ENCODE peak calls at places on chromosomes 7 and 10, in five cellular contexts. A is psoas muscle, R is astrocyte of the spinal cord, Y is BE2C, M is BJ. L is an unnamed sample.

GRCh38 chr7:24843821-24844449 is 86.7 kb upstream of the GSDME start:
- DNase-seq in M (no peak), A (no peak), R (no peak), Y (peak), L (no peak)

GRCh38 chr10:25072786-25073185 is 56.4 kb downstream of the THNSL1 start:
- DNase-seq in R (no peak), A (no peak), M (no peak), Y (no peak), L (no peak)

GRCh38 chr10:3043512-3044368 is 23.6 kb upstream of the PFKP start:
- DNase-seq in Y (peak), M (no peak), A (peak), R (peak), L (peak)

GRCh38 chr10:18216482-18216881 is 76.3 kb downstream of the CACNB2 start:
- DNase-seq in R (peak), M (no peak), A (no peak), Y (no peak), L (peak)

GRCh38 chr7:64871761-64872160 is 31.3 kb upstream of the ZNF273 start:
- DNase-seq in Y (no peak), A (no peak), R (no peak), M (no peak), L (no peak)

GRCh38 chr7:12716134-12716667 is 28.8 kb downstream of the ARL4A start:
- DNase-seq in M (no peak), A (no peak), R (no peak), Y (no peak), L (no peak)

GRCh38 chr10:129969528-129970264 is 5.6 kb upstream of the EBF3 start:
- DNase-seq in M (no peak), Y (no peak), R (no peak), A (no peak), L (peak)

GRCh38 chr10:93757136-93757535 is 600 bp upstream of the LGI1 start:
- DNase-seq in R (peak), Y (peak), A (no peak), M (no peak), L (no peak)

GRCh38 chr7:108078156-108078781 is 51.9 kb downstream of the LAMB4 start:
- DNase-seq in R (no peak), A (no peak), Y (no peak), M (no peak), L (peak)

GRCh38 chr7:155806096-155806871 is 6.0 kb downstream of the SHH start:
- DNase-seq in Y (no peak), R (no peak), M (no peak), A (no peak), L (peak)

GRCh38 chr7:22563621-22564241 is 63.7 kb upstream of the STEAP1B start:
- DNase-seq in A (no peak), Y (no peak), M (no peak), R (peak), L (no peak)

GRCh38 chr10:84333864-84334451 is 5.6 kb downstream of the CCSER2 start:
- DNase-seq in M (no peak), Y (no peak), R (no peak), A (no peak), L (no peak)

GRCh38 chr7:28729685-28730084 is 228.4 kb downstream of the TRIL start:
- DNase-seq in M (no peak), Y (no peak), A (no peak), R (peak), L (no peak)

GRCh38 chr7:155580367-155580766 is 34.0 kb upstream of the CNPY1 start:
- DNase-seq in A (no peak), Y (no peak), R (no peak), M (no peak), L (no peak)

GRCh38 chr10:51368943-51369342 is 294.7 kb downstream of the PRKG1 start:
- DNase-seq in M (no peak), Y (no peak), A (no peak), R (no peak), L (no peak)

GRCh38 chr10:130221456-130222375 is 85.5 kb downstream of the GLRX3 start:
- DNase-seq in Y (no peak), A (no peak), R (no peak), M (no peak), L (no peak)

GRCh38 chr10:80660736-80661135 is 123.0 kb downstream of the SH2D4B start:
- DNase-seq in M (no peak), Y (no peak), A (no peak), R (no peak), L (no peak)

GRCh38 chr7:94620703-94621118 is 35.2 kb downstream of the SGCE start:
- DNase-seq in Y (peak), A (peak), M (peak), R (peak), L (peak)

GRCh38 chr7:151853896-151854807 is 22.8 kb downstream of the PRKAG2 start:
- DNase-seq in Y (no peak), R (no peak), M (no peak), A (peak), L (no peak)

GRCh38 chr7:44534087-44534486 is 7.0 kb downstream of the NPC1L1 start:
- DNase-seq in Y (no peak), A (no peak), M (no peak), R (no peak), L (peak)

GRCh38 chr10:114604357-114605129 is 53.5 kb downstream of the ABLIM1 start:
- DNase-seq in Y (no peak), R (no peak), A (no peak), M (no peak), L (no peak)

GRCh38 chr7:3283130-3283704 is 17.8 kb upstream of the SDK1 start:
- DNase-seq in R (no peak), Y (no peak), M (no peak), A (no peak), L (peak)

GRCh38 chr7:32501522-32501921 is 6.2 kb downstream of the AVL9 start:
- DNase-seq in R (peak), Y (no peak), M (no peak), A (no peak), L (peak)

GRCh38 chr10:3873728-3874461 is 88.9 kb upstream of the KLF6 start:
- DNase-seq in A (no peak), Y (no peak), R (peak), M (no peak), L (no peak)

GRCh38 chr10:122151121-122151694 is 119.9 kb upstream of the BTBD16 start:
- DNase-seq in R (no peak), M (no peak), Y (no peak), A (no peak), L (no peak)

GRCh38 chr10:122152544-122152943 is 118.6 kb upstream of the BTBD16 start:
- DNase-seq in A (peak), R (peak), M (no peak), Y (no peak), L (peak)

GRCh38 chr10:122149607-122150505 is 121.2 kb upstream of the BTBD16 start:
- DNase-seq in Y (no peak), R (no peak), M (no peak), A (peak), L (peak)

GRCh38 chr10:122147731-122148130 is 123.4 kb upstream of the BTBD16 start:
- DNase-seq in R (peak), A (no peak), Y (no peak), M (no peak), L (peak)

DNA sequence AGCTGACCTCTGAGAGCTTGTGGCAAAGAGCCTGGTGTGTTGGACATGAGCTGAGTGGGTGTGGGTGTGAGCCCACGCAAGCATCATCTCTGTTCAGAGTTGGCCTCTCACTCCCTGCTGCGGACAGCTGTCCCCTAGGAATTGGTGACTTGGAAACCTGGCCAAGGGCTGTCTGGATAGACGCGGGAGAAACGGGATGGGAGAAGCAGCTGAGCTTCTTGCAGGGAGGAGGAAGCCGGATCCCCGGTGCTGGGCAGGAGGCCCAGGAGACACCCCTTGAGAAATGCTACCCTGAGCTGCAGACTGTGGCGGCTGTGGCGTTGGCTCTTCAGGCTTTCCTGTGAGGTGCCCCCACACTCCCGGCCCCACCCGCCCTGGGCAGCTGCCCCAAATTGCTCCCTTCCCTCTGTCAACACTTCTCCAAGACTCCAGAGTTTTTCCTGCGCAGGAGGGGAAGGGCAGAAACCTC is 121.9 kb upstream of the BTBD16 start:
- DNase-seq in R (peak), M (no peak), A (peak), Y (no peak), L (no peak)
- H3K4me3 ChIP-seq in R (no peak), M (no peak), A (no peak), Y (no peak), L (no peak)

GRCh38 chr7:140161047-140161446 is 15.7 kb downstream of the KDM7A start:
- DNase-seq in R (no peak), A (no peak), Y (no peak), M (no peak), L (no peak)

GRCh38 chr7:140155428-140155827 is 21.4 kb downstream of the KDM7A start:
- DNase-seq in Y (no peak), M (no peak), A (no peak), R (no peak), L (no peak)

GRCh38 chr7:140159487-140159886 is 17.3 kb downstream of the KDM7A start:
- DNase-seq in A (no peak), Y (no peak), M (no peak), R (peak), L (peak)

GRCh38 chr7:140156460-140157080 is 20.2 kb downstream of the KDM7A start:
- DNase-seq in Y (no peak), R (no peak), M (no peak), A (no peak), L (no peak)

DNA sequence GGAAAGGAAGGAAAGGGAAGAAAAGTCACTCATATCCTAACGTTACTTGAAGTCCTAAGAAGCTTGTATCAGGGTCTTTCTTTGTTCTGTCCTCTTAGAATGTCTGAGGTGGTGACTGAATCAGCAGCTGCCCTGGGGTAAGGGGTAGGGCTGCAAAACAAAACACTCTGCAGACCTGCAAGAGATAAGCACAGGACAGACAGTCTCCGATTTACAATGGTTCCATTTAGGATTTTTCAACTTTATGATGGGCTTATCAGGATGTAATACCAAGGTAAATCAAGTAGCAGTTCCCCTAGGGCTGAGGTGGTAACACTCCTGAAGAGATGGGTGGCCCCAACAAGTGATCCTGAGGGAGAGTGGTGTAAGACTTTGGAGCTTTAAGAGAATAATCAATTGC is 16.5 kb downstream of the KDM7A start:
- DNase-seq in Y (no peak), R (no peak), M (no peak), A (no peak), L (no peak)
- H3K4me3 ChIP-seq in Y (peak), R (no peak), M (no peak), A (no peak), L (no peak)

DNA sequence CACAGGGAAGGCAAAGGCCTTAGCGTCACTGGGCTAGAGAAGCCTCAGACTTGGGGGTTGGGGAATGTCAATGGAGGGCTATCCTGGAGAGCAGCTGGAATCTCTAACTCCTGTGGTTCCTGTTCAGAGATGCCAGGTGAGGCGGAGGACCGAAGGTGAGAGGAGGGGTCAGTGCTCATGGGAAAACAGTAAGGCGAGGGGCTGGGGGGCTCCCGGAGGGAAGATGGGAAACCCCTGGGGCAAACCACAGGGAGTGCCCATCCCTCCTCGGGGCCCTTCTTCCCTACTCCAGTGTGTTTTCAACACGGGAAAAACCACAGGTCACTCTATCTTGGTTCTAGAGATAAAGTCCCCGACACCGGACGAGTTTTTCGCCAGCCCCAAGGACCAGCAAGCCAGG is 3.3 kb downstream of the LRCH4 start:
- DNase-seq in A (no peak), M (no peak), R (no peak), Y (no peak), L (no peak)
- H3K4me3 ChIP-seq in A (peak), M (no peak), R (no peak), Y (no peak), L (no peak)

DNA sequence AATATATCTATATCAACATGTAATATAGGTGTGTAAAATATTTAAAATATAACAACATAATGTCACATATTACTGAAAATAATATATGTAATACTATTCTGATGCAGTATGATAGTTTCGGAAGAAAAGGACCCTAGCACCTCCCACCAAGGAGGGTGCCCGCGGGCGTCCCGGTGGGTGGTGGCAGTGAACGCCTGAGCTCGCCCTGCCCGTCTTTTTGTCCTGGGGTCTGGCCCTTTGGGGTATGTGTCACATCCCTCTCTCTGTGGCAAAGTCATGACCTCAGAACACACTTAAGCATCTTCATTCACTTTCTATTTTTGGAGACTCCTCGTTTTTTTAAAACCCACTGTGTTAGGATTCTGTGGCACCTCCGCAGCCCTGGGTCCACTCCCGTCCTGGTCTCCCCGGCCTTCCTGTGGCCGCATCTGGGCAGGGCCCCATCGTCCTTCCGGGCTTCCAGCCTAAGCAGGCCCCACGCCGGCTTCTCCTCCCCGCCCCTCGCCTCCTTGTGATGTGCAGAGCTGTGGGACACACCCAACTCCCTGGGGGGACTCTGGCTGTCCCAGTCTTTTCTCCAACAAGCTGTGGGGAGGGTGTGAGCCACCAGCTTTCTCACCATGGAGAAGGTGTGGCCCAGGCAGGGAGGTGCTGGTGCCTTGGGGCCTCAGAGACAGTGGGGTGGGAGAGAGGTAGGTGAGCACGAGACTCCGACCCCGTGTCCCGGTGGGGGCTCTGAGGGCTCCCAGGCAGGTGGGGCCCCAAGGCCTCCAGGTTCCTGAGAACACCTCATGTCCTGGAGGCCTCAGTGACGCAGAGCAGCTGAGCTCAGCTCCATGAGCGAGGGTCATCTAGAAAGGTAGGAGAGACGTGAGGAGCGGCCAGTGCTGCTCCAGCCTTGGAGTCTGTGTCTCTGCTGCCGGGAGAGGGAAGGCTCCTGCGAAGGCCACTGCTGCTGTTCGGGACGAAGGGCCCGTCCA is 16.5 kb downstream of the PWWP2B start:
- DNase-seq in Y (no peak), M (no peak), A (no peak), R (no peak), L (no peak)
- H3K4me3 ChIP-seq in Y (no peak), M (no peak), A (no peak), R (no peak), L (no peak)

GRCh38 chr10:16847644-16848043 is 30.4 kb upstream of the RSU1 start:
- DNase-seq in M (no peak), Y (no peak), R (peak), A (no peak), L (peak)
- H3K4me3 ChIP-seq in M (no peak), Y (no peak), R (no peak), A (no peak), L (no peak)

GRCh38 chr10:28095791-28096367 is 97.0 kb upstream of the ODAD2 start:
- DNase-seq in Y (no peak), A (no peak), R (no peak), M (no peak), L (no peak)
- H3K4me3 ChIP-seq in Y (no peak), A (no peak), R (no peak), M (peak), L (peak)

GRCh38 chr7:128402346-128402745 is 7.4 kb downstream of the IMPDH1 start:
- DNase-seq in M (no peak), A (no peak), R (no peak), Y (no peak), L (no peak)

GRCh38 chr7:128404826-128405344 is 4.9 kb downstream of the IMPDH1 start:
- DNase-seq in R (no peak), A (no peak), Y (no peak), M (no peak), L (peak)

GRCh38 chr7:128405345-128406146 is 4.2 kb downstream of the IMPDH1 start:
- DNase-seq in R (no peak), M (no peak), Y (peak), A (peak), L (peak)

GRCh38 chr7:128403676-128404075 is 6.1 kb downstream of the IMPDH1 start:
- DNase-seq in M (no peak), R (no peak), A (no peak), Y (no peak), L (no peak)

GRCh38 chr7:128404143-128404681 is 5.6 kb downstream of the IMPDH1 start:
- DNase-seq in Y (no peak), R (no peak), A (no peak), M (no peak), L (no peak)
- H3K4me3 ChIP-seq in Y (peak), R (peak), A (no peak), M (peak), L (peak)

DNA sequence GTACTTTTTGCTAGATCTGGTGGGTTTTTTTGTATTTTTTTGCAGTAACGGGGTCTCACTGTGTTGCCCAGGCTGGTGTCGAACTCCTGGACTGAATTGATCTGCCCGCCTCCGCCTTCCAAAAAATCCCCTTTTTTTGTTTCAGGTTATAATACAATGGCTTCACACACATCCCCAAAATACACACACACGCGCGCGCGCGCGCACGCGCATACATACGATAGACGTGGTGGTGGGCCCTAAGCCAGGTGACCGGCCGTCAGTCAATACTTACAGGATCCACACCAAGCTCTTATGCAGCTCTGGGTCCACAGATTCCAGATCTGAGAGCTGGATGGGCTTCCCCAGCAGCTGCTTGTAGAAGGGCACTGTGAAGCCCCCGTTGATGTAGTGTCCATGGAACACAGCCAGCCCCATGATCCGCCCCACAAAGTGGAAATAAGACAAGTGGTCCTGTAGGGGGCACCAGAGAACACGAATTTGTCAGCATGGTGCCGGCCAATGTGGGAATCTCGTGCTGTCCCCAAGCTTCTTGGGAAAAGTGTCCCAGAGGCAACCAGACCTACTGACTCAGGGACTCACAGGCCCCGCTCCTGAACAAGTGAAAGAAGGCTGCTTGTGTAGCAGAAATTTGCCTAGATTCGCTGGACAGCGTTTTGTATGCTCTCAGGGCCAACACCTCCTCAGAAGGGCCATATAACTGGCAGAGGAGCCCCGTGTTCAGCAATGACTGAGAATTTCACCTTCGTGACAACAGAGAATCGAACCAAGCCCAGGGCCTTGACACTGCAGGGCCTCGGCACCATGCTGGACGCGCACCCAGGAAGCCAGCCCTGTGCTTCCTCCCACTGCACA is 103.6 kb downstream of the SMURF1 start:
- DNase-seq in A (peak), Y (peak), R (peak), M (peak), L (peak)
- H3K4me3 ChIP-seq in A (no peak), Y (no peak), R (no peak), M (no peak), L (no peak)

L was measured in foreskin fibroblast.